ENCODE peak calls at places on chromosomes 3 and 15, in five cellular contexts. One of them, this sample, is unnamed.

GRCh38 chr3:175432338-175433025 is 573.3 kb downstream of the NAALADL2 start:
- DNase-seq in iPS-NIHi11: no peak
- DNase-seq in Right ventricle myocardium superior: no peak
- DNase-seq in keratinocyte: no peak
- DNase-seq in T-cell: no peak
- DNase-seq in this sample: no peak

GRCh38 chr3:39757312-39757711 is 52.1 kb upstream of the MYRIP start:
- DNase-seq in Right ventricle myocardium superior: no peak
- DNase-seq in T-cell: no peak
- DNase-seq in iPS-NIHi11: no peak
- DNase-seq in keratinocyte: no peak
- DNase-seq in this sample: no peak

GRCh38 chr3:197820550-197821335 is 29.7 kb downstream of the LRCH3 start:
- DNase-seq in iPS-NIHi11: no peak
- DNase-seq in keratinocyte: no peak
- DNase-seq in T-cell: no peak
- DNase-seq in Right ventricle myocardium superior: no peak
- DNase-seq in this sample: no peak

GRCh38 chr15:68735610-68736009 is 85.1 kb downstream of the ANP32A start:
- DNase-seq in iPS-NIHi11: no peak
- DNase-seq in keratinocyte: no peak
- DNase-seq in Right ventricle myocardium superior: no peak
- DNase-seq in T-cell: no peak
- DNase-seq in this sample: no peak

GRCh38 chr15:67836477-67836876 is 3.4 kb downstream of the RNU6-1 start:
- DNase-seq in Right ventricle myocardium superior: no peak
- DNase-seq in keratinocyte: no peak
- DNase-seq in iPS-NIHi11: peak; percentile 73
- DNase-seq in T-cell: peak; percentile 58
- DNase-seq in this sample: no peak

GRCh38 chr15:33405096-33405495 is 94.3 kb downstream of the RYR3 start:
- DNase-seq in iPS-NIHi11: no peak
- DNase-seq in keratinocyte: no peak
- DNase-seq in T-cell: no peak
- DNase-seq in Right ventricle myocardium superior: no peak
- DNase-seq in this sample: no peak

GRCh38 chr3:158794936-158795518 is 6.8 kb upstream of the MFSD1 start:
- DNase-seq in iPS-NIHi11: peak; percentile 47
- DNase-seq in T-cell: no peak
- DNase-seq in keratinocyte: peak; percentile 40
- DNase-seq in Right ventricle myocardium superior: no peak
- DNase-seq in this sample: no peak

GRCh38 chr3:181695661-181696491 is 15.8 kb upstream of the SOX2 start:
- DNase-seq in T-cell: no peak
- DNase-seq in iPS-NIHi11: no peak
- DNase-seq in keratinocyte: no peak
- DNase-seq in Right ventricle myocardium superior: peak; percentile 50
- DNase-seq in this sample: peak; percentile 68

GRCh38 chr3:15086263-15086662 is 12.7 kb downstream of the RBSN start:
- DNase-seq in T-cell: no peak
- DNase-seq in keratinocyte: no peak
- DNase-seq in iPS-NIHi11: no peak
- DNase-seq in Right ventricle myocardium superior: no peak
- DNase-seq in this sample: no peak

GRCh38 chr3:160400631-160401150 is 1.2 kb downstream of the SMC4 start:
- DNase-seq in keratinocyte: no peak
- DNase-seq in T-cell: peak; percentile 3
- DNase-seq in iPS-NIHi11: peak; percentile 20
- DNase-seq in Right ventricle myocardium superior: peak; percentile 56
- DNase-seq in this sample: peak; percentile 62

GRCh38 chr3:25817107-25817506 is 27.2 kb downstream of the OXSM start:
- DNase-seq in iPS-NIHi11: no peak
- DNase-seq in T-cell: no peak
- DNase-seq in Right ventricle myocardium superior: no peak
- DNase-seq in keratinocyte: no peak
- DNase-seq in this sample: no peak

GRCh38 chr3:4247391-4247790 is 55.8 kb upstream of the SETMAR start:
- DNase-seq in iPS-NIHi11: no peak
- DNase-seq in T-cell: no peak
- DNase-seq in keratinocyte: no peak
- DNase-seq in Right ventricle myocardium superior: no peak
- DNase-seq in this sample: no peak

GRCh38 chr3:106542101-106542769 is 673.4 kb upstream of the CBLB start:
- DNase-seq in keratinocyte: no peak
- DNase-seq in T-cell: no peak
- DNase-seq in iPS-NIHi11: no peak
- DNase-seq in Right ventricle myocardium superior: no peak
- DNase-seq in this sample: no peak

This sample was measured in islet precursor cell.